ENCODE peak calls at places on chromosomes 13 and 19, in nine cellular contexts. One of them, this sample, is unnamed.

GRCh38 chr13:79678100-79678499 is 197.1 kb downstream of the NDFIP2 start:
- DNase-seq in fibroblast of pulmonary artery: peak; percentile 14
- DNase-seq in adrenal gland: no peak
- DNase-seq in nucleus accumbens: no peak
- DNase-seq in glutamatergic neuron: no peak
- DNase-seq in neural progenitor cell: no peak
- DNase-seq in DMS153: no peak
- DNase-seq in activated naive CD4-positive, alpha-beta T cell treated with anti-CD3 and anti-CD28 coated beads, Interleukin-2, amount 50 U/mL, for 16 hours: no peak
- DNase-seq in left ventricle myocardium inferior: no peak
- DNase-seq in this sample: peak; percentile 39

GRCh38 chr13:22128413-22129198 is 457.7 kb downstream of the FGF9 start:
- DNase-seq in fibroblast of pulmonary artery: no peak
- DNase-seq in adrenal gland: no peak
- DNase-seq in nucleus accumbens: no peak
- DNase-seq in glutamatergic neuron: no peak
- DNase-seq in neural progenitor cell: no peak
- DNase-seq in DMS153: no peak
- DNase-seq in activated naive CD4-positive, alpha-beta T cell treated with anti-CD3 and anti-CD28 coated beads, Interleukin-2, amount 50 U/mL, for 16 hours: no peak
- DNase-seq in left ventricle myocardium inferior: no peak
- DNase-seq in this sample: no peak

GRCh38 chr19:38545596-38545995 is 72.2 kb downstream of the MAP4K1 start:
- DNase-seq in fibroblast of pulmonary artery: peak; percentile 14
- DNase-seq in adrenal gland: no peak
- DNase-seq in nucleus accumbens: no peak
- DNase-seq in glutamatergic neuron: no peak
- DNase-seq in neural progenitor cell: no peak
- DNase-seq in DMS153: no peak
- DNase-seq in activated naive CD4-positive, alpha-beta T cell treated with anti-CD3 and anti-CD28 coated beads, Interleukin-2, amount 50 U/mL, for 16 hours: no peak
- DNase-seq in left ventricle myocardium inferior: no peak
- DNase-seq in this sample: peak; percentile 23

GRCh38 chr13:112146073-112146360 is 79.1 kb downstream of the SOX1 start:
- DNase-seq in fibroblast of pulmonary artery: no peak
- DNase-seq in adrenal gland: no peak
- DNase-seq in nucleus accumbens: no peak
- DNase-seq in glutamatergic neuron: no peak
- DNase-seq in neural progenitor cell: no peak
- DNase-seq in DMS153: no peak
- DNase-seq in activated naive CD4-positive, alpha-beta T cell treated with anti-CD3 and anti-CD28 coated beads, Interleukin-2, amount 50 U/mL, for 16 hours: no peak
- DNase-seq in left ventricle myocardium inferior: no peak
- DNase-seq in this sample: no peak

GRCh38 chr19:5691205-5691929 is 1.3 kb downstream of the RPL36 start:
- DNase-seq in fibroblast of pulmonary artery: peak; percentile 73
- DNase-seq in adrenal gland: peak; percentile 68
- DNase-seq in nucleus accumbens: peak; percentile 40
- DNase-seq in glutamatergic neuron: no peak
- DNase-seq in neural progenitor cell: peak; percentile 45
- DNase-seq in DMS153: no peak
- DNase-seq in activated naive CD4-positive, alpha-beta T cell treated with anti-CD3 and anti-CD28 coated beads, Interleukin-2, amount 50 U/mL, for 16 hours: peak; percentile 74
- DNase-seq in left ventricle myocardium inferior: peak; percentile 81
- DNase-seq in this sample: peak; percentile 79

GRCh38 chr19:46482645-46483044 is 11.3 kb upstream of the PNMA8A start:
- DNase-seq in fibroblast of pulmonary artery: peak; percentile 39
- DNase-seq in adrenal gland: no peak
- DNase-seq in nucleus accumbens: no peak
- DNase-seq in glutamatergic neuron: no peak
- DNase-seq in neural progenitor cell: no peak
- DNase-seq in DMS153: no peak
- DNase-seq in activated naive CD4-positive, alpha-beta T cell treated with anti-CD3 and anti-CD28 coated beads, Interleukin-2, amount 50 U/mL, for 16 hours: no peak
- DNase-seq in left ventricle myocardium inferior: no peak
- DNase-seq in this sample: peak; percentile 61

GRCh38 chr13:28220166-28220565 is 81.8 kb downstream of the PAN3 start:
- DNase-seq in fibroblast of pulmonary artery: peak; percentile 80
- DNase-seq in adrenal gland: no peak
- DNase-seq in nucleus accumbens: no peak
- DNase-seq in glutamatergic neuron: no peak
- DNase-seq in neural progenitor cell: no peak
- DNase-seq in DMS153: no peak
- DNase-seq in activated naive CD4-positive, alpha-beta T cell treated with anti-CD3 and anti-CD28 coated beads, Interleukin-2, amount 50 U/mL, for 16 hours: no peak
- DNase-seq in left ventricle myocardium inferior: no peak
- DNase-seq in this sample: peak; percentile 80

GRCh38 chr13:77833331-77833863 is 85.2 kb downstream of the EDNRB start:
- DNase-seq in fibroblast of pulmonary artery: peak; percentile 88
- DNase-seq in adrenal gland: no peak
- DNase-seq in nucleus accumbens: no peak
- DNase-seq in glutamatergic neuron: no peak
- DNase-seq in neural progenitor cell: peak; percentile 10
- DNase-seq in DMS153: no peak
- DNase-seq in activated naive CD4-positive, alpha-beta T cell treated with anti-CD3 and anti-CD28 coated beads, Interleukin-2, amount 50 U/mL, for 16 hours: no peak
- DNase-seq in left ventricle myocardium inferior: no peak
- DNase-seq in this sample: peak; percentile 84

GRCh38 chr19:44260343-44260681 is 626 bp downstream of the ZNF233 start:
- DNase-seq in fibroblast of pulmonary artery: no peak
- DNase-seq in adrenal gland: no peak
- DNase-seq in nucleus accumbens: peak; percentile 7
- DNase-seq in glutamatergic neuron: no peak
- DNase-seq in neural progenitor cell: peak; percentile 18
- DNase-seq in DMS153: no peak
- DNase-seq in activated naive CD4-positive, alpha-beta T cell treated with anti-CD3 and anti-CD28 coated beads, Interleukin-2, amount 50 U/mL, for 16 hours: no peak
- DNase-seq in left ventricle myocardium inferior: no peak
- DNase-seq in this sample: no peak

GRCh38 chr19:37964109-37964508 is 57.1 kb downstream of the SIPA1L3 start:
- DNase-seq in fibroblast of pulmonary artery: no peak
- DNase-seq in adrenal gland: no peak
- DNase-seq in nucleus accumbens: no peak
- DNase-seq in glutamatergic neuron: no peak
- DNase-seq in neural progenitor cell: no peak
- DNase-seq in DMS153: no peak
- DNase-seq in activated naive CD4-positive, alpha-beta T cell treated with anti-CD3 and anti-CD28 coated beads, Interleukin-2, amount 50 U/mL, for 16 hours: no peak
- DNase-seq in left ventricle myocardium inferior: no peak
- DNase-seq in this sample: no peak

GRCh38 chr13:33870046-33870668 is 52.2 kb downstream of the RFC3 start:
- DNase-seq in fibroblast of pulmonary artery: no peak
- DNase-seq in adrenal gland: no peak
- DNase-seq in nucleus accumbens: no peak
- DNase-seq in glutamatergic neuron: no peak
- DNase-seq in neural progenitor cell: no peak
- DNase-seq in DMS153: peak; percentile 77
- DNase-seq in activated naive CD4-positive, alpha-beta T cell treated with anti-CD3 and anti-CD28 coated beads, Interleukin-2, amount 50 U/mL, for 16 hours: no peak
- DNase-seq in left ventricle myocardium inferior: no peak
- DNase-seq in this sample: no peak

GRCh38 chr13:26529441-26529840 is 28.0 kb upstream of the WASF3 start:
- DNase-seq in fibroblast of pulmonary artery: peak; percentile 72
- DNase-seq in adrenal gland: peak; percentile 70
- DNase-seq in nucleus accumbens: no peak
- DNase-seq in glutamatergic neuron: no peak
- DNase-seq in neural progenitor cell: peak; percentile 78
- DNase-seq in DMS153: no peak
- DNase-seq in activated naive CD4-positive, alpha-beta T cell treated with anti-CD3 and anti-CD28 coated beads, Interleukin-2, amount 50 U/mL, for 16 hours: peak; percentile 25
- DNase-seq in left ventricle myocardium inferior: peak; percentile 26
- DNase-seq in this sample: peak; percentile 67

GRCh38 chr13:112718318-112718717 is 28.5 kb downstream of the ATP11A start:
- DNase-seq in fibroblast of pulmonary artery: no peak
- DNase-seq in adrenal gland: no peak
- DNase-seq in nucleus accumbens: no peak
- DNase-seq in glutamatergic neuron: no peak
- DNase-seq in neural progenitor cell: no peak
- DNase-seq in DMS153: no peak
- DNase-seq in activated naive CD4-positive, alpha-beta T cell treated with anti-CD3 and anti-CD28 coated beads, Interleukin-2, amount 50 U/mL, for 16 hours: no peak
- DNase-seq in left ventricle myocardium inferior: no peak
- DNase-seq in this sample: no peak

GRCh38 chr13:95480131-95480545 is 72.4 kb upstream of the CLDN10 start:
- DNase-seq in fibroblast of pulmonary artery: peak; percentile 36
- DNase-seq in adrenal gland: peak; percentile 33
- DNase-seq in nucleus accumbens: no peak
- DNase-seq in glutamatergic neuron: no peak
- DNase-seq in neural progenitor cell: no peak
- DNase-seq in DMS153: no peak
- DNase-seq in activated naive CD4-positive, alpha-beta T cell treated with anti-CD3 and anti-CD28 coated beads, Interleukin-2, amount 50 U/mL, for 16 hours: no peak
- DNase-seq in left ventricle myocardium inferior: peak; percentile 20
- DNase-seq in this sample: no peak